ENCODE peak calls at places on chromosomes 6 and 20, in nine cellular contexts. O, B, T, A, R, V, X, H and Q are unnamed samples.

GRCh38 chr20:51955756-51956155 is 153.4 kb upstream of the SALL4 start:
- DNase-seq in O (peak; percentile 37), B (no peak), T (no peak), A (no peak), R (no peak), V (no peak), X (no peak), H (peak; percentile 70), Q (no peak)

GRCh38 chr6:3414704-3415453 is 42.0 kb downstream of the SLC22A23 start:
- DNase-seq in O (peak; percentile 45), B (peak; percentile 22), T (no peak), A (peak; percentile 80), R (no peak), V (no peak), X (no peak), H (no peak), Q (no peak)

GRCh38 chr6:34178361-34179105 is 32.6 kb upstream of the GRM4 start:
- DNase-seq in O (no peak), B (no peak), T (no peak), A (no peak), R (no peak), V (no peak), X (peak; percentile 43), H (no peak), Q (no peak)

GRCh38 chr20:24701668-24702067 is 232.2 kb downstream of the SYNDIG1 start:
- DNase-seq in O (no peak), B (no peak), T (no peak), A (no peak), R (no peak), V (peak; percentile 32), X (peak; percentile 58), H (no peak), Q (peak; percentile 12)

GRCh38 chr20:36571564-36572504 is 1.6 kb upstream of the TGIF2 start:
- DNase-seq in O (no peak), B (peak; percentile 43), T (peak; percentile 50), A (peak; percentile 73), R (no peak), V (no peak), X (no peak), H (no peak), Q (no peak)

GRCh38 chr6:42030585-42031506 is 19.5 kb upstream of the TAF8 start:
- DNase-seq in O (no peak), B (no peak), T (no peak), A (no peak), R (no peak), V (no peak), X (no peak), H (no peak), Q (no peak)

GRCh38 chr6:80872194-80872950 is 765.9 kb downstream of the BCKDHB start:
- DNase-seq in O (no peak), B (no peak), T (no peak), A (no peak), R (no peak), V (no peak), X (no peak), H (peak; percentile 13), Q (no peak)

GRCh38 chr6:2810092-2810671 is 31.5 kb downstream of the SERPINB1 start:
- DNase-seq in O (no peak), B (no peak), T (no peak), A (no peak), R (no peak), V (no peak), X (no peak), H (peak; percentile 18), Q (no peak)